ENCODE peak calls at places on chromosomes 1 and 21, in six cellular contexts. S, I, C, J, P and E are unnamed samples.

GRCh38 chr1:80099713-80100112 is 1093.2 kb upstream of the ADGRL4 start:
- DNase-seq in S (no peak), I (no peak), C (no peak), J (no peak), P (no peak), E (no peak)

GRCh38 chr1:68565923-68566322 is 69.0 kb upstream of the DEPDC1 start:
- DNase-seq in S (no peak), I (no peak), C (no peak), J (no peak), P (no peak), E (no peak)

GRCh38 chr21:14383596-14384210 is 757 bp upstream of the HSPA13 start:
- DNase-seq in S (no peak), I (peak; percentile 3), C (no peak), J (no peak), P (no peak), E (peak; percentile 54)

GRCh38 chr1:39230261-39231190 is 26.0 kb downstream of the MACF1 start:
- DNase-seq in S (peak; percentile 35), I (no peak), C (no peak), J (no peak), P (peak; percentile 71), E (peak; percentile 43)

GRCh38 chr1:15206418-15207030 is 40.5 kb upstream of the FHAD1 start:
- DNase-seq in S (no peak), I (no peak), C (no peak), J (no peak), P (no peak), E (peak; percentile 50)

GRCh38 chr1:78624035-78624434 is 3.8 kb downstream of the IFI44L start:
- DNase-seq in S (no peak), I (no peak), C (no peak), J (no peak), P (no peak), E (no peak)

GRCh38 chr1:231044588-231044987 is 4.5 kb upstream of the FAM89A start:
- DNase-seq in S (no peak), I (no peak), C (no peak), J (no peak), P (no peak), E (no peak)

GRCh38 chr1:4786061-4786460 is 131.7 kb downstream of the AJAP1 start:
- DNase-seq in S (no peak), I (no peak), C (no peak), J (no peak), P (no peak), E (no peak)

GRCh38 chr1:204746838-204747442 is 61.4 kb upstream of the LRRN2 start:
- DNase-seq in S (peak; percentile 24), I (peak; percentile 25), C (peak; percentile 56), J (peak; percentile 31), P (peak; percentile 66), E (peak; percentile 42)

GRCh38 chr1:25565188-25565591 is 21.8 kb downstream of the LDLRAP1 start:
- DNase-seq in S (no peak), I (no peak), C (no peak), J (no peak), P (no peak), E (peak; percentile 40)

GRCh38 chr1:15808955-15809354 is 1.5 kb upstream of the UQCRHL start:
- DNase-seq in S (no peak), I (no peak), C (no peak), J (no peak), P (no peak), E (no peak)

GRCh38 chr1:93844262-93845045 is 34.6 kb downstream of the DNTTIP2 start:
- DNase-seq in S (peak; percentile 38), I (peak; percentile 81), C (peak; percentile 91), J (peak; percentile 24), P (peak; percentile 82), E (peak; percentile 82)

GRCh38 chr1:199073166-199073565 is 434.3 kb downstream of the PTPRC start:
- DNase-seq in S (no peak), I (no peak), C (no peak), J (no peak), P (no peak), E (no peak)

GRCh38 chr1:165116732-165117131 is 239.8 kb downstream of the LMX1A start:
- DNase-seq in S (peak; percentile 66), I (peak; percentile 88), C (peak; percentile 59), J (no peak), P (no peak), E (peak; percentile 90)

GRCh38 chr1:94737124-94737998 is 82.8 kb upstream of the SLC44A3 start:
- DNase-seq in S (no peak), I (peak; percentile 74), C (peak; percentile 64), J (no peak), P (peak; percentile 76), E (peak; percentile 49)

GRCh38 chr1:33583567-33583966 is 111.1 kb downstream of the ZSCAN20 start:
- DNase-seq in S (no peak), I (no peak), C (no peak), J (no peak), P (no peak), E (no peak)